ENCODE peak calls at places on chromosomes 12 and 14, in six cellular contexts. X is PC-3, U is Peyer's patch, N is A549, E is lung, D is IMR-90. R is an unnamed sample.

GRCh38 chr12:132329036-132329738 is at the start of gene GALNT9:
- DNase-seq in D (no peak), U (no peak), X (no peak), N (no peak), E (no peak), R (no peak)

GRCh38 chr12:96452271-96452922 is 37.0 kb upstream of the CFAP54 start:
- DNase-seq in U (no peak), D (no peak), N (no peak), E (no peak), X (peak), R (no peak)

GRCh38 chr14:67668559-67668958 is 5.9 kb downstream of the VTI1B start:
- DNase-seq in U (no peak), N (no peak), E (no peak), X (no peak), D (no peak), R (no peak)

GRCh38 chr12:114692558-114693531 is 8.9 kb upstream of the TBX3 start:
- DNase-seq in N (no peak), U (no peak), X (peak), D (no peak), E (no peak), R (peak)

GRCh38 chr14:101905614-101906013 is 58.8 kb upstream of the DYNC1H1 start:
- DNase-seq in E (no peak), U (no peak), X (no peak), N (no peak), D (no peak), R (no peak)

GRCh38 chr12:57964421-57964820 is 23.1 kb downstream of the ATP23 start:
- DNase-seq in N (no peak), X (no peak), U (no peak), E (no peak), D (no peak), R (no peak)

GRCh38 chr12:31861360-31861759 is 97.9 kb upstream of the RESF1 start:
- DNase-seq in X (no peak), N (no peak), U (no peak), E (no peak), D (no peak), R (no peak)

GRCh38 chr12:92144631-92145480 is 790 bp downstream of the BTG1 start:
- DNase-seq in D (peak), N (peak), E (peak), U (peak), X (peak), R (peak)

GRCh38 chr12:96164951-96165858 is 29.0 kb upstream of the ELK3 start:
- DNase-seq in D (no peak), X (no peak), E (no peak), U (no peak), N (no peak), R (no peak)

DNA sequence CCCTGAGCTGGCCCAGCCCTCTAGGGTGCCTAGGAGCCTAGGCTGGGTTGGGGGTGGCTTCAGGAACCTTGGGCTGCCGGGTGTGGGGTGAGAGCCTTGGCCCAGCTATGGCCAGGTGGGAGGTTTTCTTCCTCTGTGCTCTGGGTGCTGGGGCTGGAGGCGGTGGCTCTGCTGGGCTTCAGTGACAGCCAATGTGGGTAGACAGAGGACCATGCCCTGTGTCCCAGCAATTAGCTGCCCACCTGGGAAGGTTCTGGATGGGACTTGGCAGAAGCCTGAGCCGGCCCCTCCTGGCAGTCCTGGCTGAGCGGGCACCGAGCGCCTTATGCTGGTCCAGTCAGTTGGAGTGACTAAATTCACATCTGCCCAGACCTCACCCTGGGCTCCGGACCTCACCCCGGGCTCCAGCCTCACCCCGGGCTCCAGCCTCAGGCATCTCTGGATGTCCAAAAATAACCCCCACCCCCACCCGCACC is 46.8 kb downstream of the CYP46A1 start:
- DNase-seq in D (no peak), X (no peak), N (no peak), U (peak), E (no peak), R (peak)
- H3K4me3 ChIP-seq in D (no peak), X (peak), N (peak), U (no peak), E (no peak), R (no peak)

GRCh38 chr12:99067171-99067785 is 422.2 kb downstream of the APAF1 start:
- DNase-seq in D (no peak), X (no peak), N (no peak), E (no peak), U (no peak), R (no peak)
- H3K27ac ChIP-seq in D (no peak), X (no peak), N (no peak), E (no peak), U (no peak), R (no peak)

GRCh38 chr12:53624453-53624852 is 1.7 kb downstream of the ATF7 start:
- DNase-seq in E (no peak), N (no peak), D (peak), U (no peak), X (no peak), R (no peak)
- H3K4me3 ChIP-seq in E (no peak), N (peak), D (peak), U (peak), X (peak), R (peak)

DNA sequence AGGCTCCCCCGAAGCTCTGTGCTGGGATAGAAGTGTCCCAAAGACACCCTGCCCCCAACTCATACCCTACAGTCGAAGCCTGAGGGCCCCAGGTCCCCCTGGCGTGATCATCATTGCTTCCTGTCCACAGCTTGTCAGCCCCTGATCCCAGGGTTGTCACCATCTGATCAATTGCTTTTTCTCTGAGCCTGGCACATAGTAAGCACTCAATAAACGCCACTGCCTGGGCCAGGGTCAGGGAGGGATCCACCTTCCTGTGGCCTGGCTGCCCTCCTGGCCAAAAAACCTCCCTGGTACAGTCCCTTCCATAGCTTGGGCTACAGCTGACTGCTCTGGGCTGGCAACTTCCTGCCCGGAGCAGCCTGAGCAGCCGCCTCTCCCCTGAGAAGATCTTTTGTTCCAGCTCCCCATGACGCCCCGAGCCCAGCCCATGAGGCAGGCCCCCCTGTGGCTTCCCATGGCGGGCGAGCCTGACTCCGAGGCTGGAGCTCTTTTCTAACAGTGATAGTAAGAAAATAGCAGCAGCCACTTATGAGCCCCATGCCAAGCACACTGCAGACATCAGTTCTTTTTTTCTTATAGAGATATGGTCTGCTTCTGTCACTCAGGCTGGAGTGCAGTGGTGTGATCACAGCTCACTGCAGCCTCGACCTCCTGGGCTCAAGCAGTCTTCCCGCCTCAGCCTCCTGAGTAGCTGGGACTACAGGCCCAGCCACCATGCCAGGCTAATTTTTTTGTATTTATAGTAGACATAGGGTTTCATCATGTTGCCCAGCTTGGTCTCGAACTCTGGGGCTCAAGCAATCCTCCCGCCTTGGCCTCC is 6.5 kb downstream of the SH2B3 start:
- DNase-seq in D (no peak), E (no peak), X (no peak), U (no peak), N (no peak), R (no peak)
- H3K27ac ChIP-seq in D (peak), E (peak), X (no peak), U (peak), N (peak), R (peak)

GRCh38 chr12:6452908-6453630 is 1.2 kb downstream of the TAPBPL start:
- DNase-seq in U (peak), X (no peak), E (peak), D (no peak), N (no peak), R (no peak)

GRCh38 chr12:6450869-6451347 is 934 bp upstream of the TAPBPL start:
- DNase-seq in D (no peak), N (no peak), X (no peak), E (no peak), U (no peak), R (peak)

GRCh38 chr12:6451348-6452244 is at the start of gene TAPBPL:
- DNase-seq in X (no peak), N (peak), D (peak), U (peak), E (peak), R (peak)

GRCh38 chr12:6450091-6450868 is 1.6 kb upstream of the TAPBPL start:
- DNase-seq in N (no peak), E (no peak), D (no peak), X (no peak), U (no peak), R (no peak)

GRCh38 chr12:6452245-6452731 is 446 bp downstream of the TAPBPL start:
- DNase-seq in X (no peak), N (no peak), D (no peak), E (no peak), U (peak), R (no peak)
- H3K4me3 ChIP-seq in X (peak), N (peak), D (peak), E (peak), U (peak), R (peak)

GRCh38 chr12:89874146-89874545 is 165.5 kb upstream of the ATP2B1 start:
- DNase-seq in U (no peak), E (no peak), X (no peak), D (peak), N (no peak), R (no peak)
- H3K27ac ChIP-seq in U (no peak), E (no peak), X (no peak), D (no peak), N (no peak), R (no peak)